ENCODE peak calls at places on chromosomes 5 and 9, in six cellular contexts. T, K, U, L, H and N are unnamed samples. For H4K20me1, the result is how much of the 10 kb centered on the place peaks cover.

GRCh38 chr9:129330711-129331279 is 152.7 kb upstream of the IER5L start:
- DNase-seq in T (peak), K (peak), U (no peak), L (no peak), H (no peak), N (peak)

GRCh38 chr5:81207009-81207408 is 26.1 kb upstream of the CKMT2 start:
- DNase-seq in T (no peak), K (no peak), U (no peak), L (no peak), H (peak), N (peak)

GRCh38 chr5:33662721-33663435 is 222.1 kb downstream of the TARS1 start:
- DNase-seq in T (peak), K (peak), U (peak), L (no peak), H (no peak), N (peak)

GRCh38 chr9:120348951-120349429 is 231.0 kb downstream of the CDK5RAP2 start:
- DNase-seq in T (peak), K (peak), U (peak), L (peak), H (peak), N (peak)

GRCh38 chr5:26662806-26663360 is 375.5 kb downstream of the CDH9 start:
- DNase-seq in T (no peak), K (no peak), U (no peak), L (no peak), H (no peak), N (no peak)

GRCh38 chr5:170892201-170892600 is 30.4 kb downstream of the RANBP17 start:
- DNase-seq in T (peak), K (peak), U (peak), L (peak), H (no peak), N (peak)

GRCh38 chr5:163094492-163095180 is 342.8 kb upstream of the CCNG1 start:
- DNase-seq in T (no peak), K (no peak), U (no peak), L (no peak), H (no peak), N (no peak)

GRCh38 chr9:34328500-34328982 is 527 bp downstream of the KIF24 start:
- DNase-seq in T (peak), K (no peak), U (no peak), L (no peak), H (no peak), N (no peak)

GRCh38 chr9:97559111-97559514 is 57.6 kb downstream of the TMOD1 start:
- DNase-seq in T (no peak), K (no peak), U (no peak), L (no peak), H (no peak), N (peak)

DNA sequence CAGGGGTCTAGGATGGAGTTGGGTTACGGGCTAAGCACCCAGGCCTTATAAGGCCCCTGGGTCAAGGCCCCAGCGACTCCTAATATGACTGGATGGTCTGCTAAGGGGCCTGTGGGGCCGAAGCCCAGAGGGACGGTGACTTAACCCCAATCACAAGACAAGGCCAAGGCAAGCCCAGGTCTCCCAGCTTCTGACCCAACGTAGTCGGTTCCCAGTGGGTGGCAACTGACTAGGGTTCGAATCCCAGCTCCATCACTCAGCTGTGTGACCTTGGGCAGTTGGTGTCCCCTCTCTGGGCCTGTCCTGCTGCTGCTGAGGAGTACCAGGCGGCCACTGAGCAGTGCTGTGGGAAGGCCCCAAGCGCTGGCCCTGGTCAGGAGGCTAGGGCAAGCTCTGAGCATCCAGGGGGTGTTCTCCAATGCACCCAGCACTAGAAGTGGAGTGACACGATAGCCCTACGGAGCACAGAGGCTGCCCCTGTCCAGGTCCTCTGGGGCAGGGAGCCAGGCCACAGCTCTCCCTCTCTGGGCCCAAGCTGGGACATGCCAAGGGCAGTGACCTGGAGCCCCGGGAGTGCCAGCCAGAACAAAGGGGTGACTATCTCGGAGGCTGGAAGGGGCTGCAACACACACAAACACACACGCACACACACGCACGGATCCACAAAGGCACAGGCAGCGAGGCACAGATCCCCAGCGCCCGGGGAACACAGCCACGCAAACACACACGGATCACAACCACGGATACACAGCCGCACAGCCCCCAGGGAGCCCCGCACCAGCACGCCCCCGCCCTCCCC is 512 bp downstream of the AK1 start:
- DNase-seq in T (peak), K (no peak), U (no peak), L (peak), H (no peak), N (peak)
- H2AFZ ChIP-seq in T (peak), K (peak), U (peak), L (peak), H (no peak), N (peak)

DNA sequence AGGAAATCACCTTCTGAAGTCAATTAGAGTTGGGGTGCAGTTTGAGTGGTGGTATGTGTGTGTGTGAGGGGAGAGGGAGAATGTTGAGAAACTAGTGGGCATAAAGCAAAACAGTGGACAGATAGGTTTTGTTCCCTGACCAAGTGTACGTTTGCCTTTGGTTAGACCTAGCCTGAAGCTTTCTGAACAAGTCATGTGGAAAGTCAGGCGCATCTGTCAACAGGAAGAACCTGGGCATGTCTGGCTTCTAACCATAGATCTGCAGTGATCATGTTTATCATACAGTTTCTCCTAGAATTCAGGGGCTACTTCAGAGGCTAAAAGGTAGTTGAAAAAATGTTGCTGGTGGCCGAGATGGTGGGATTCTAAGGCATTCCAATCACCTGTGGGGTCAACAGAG is 143.2 kb upstream of the PCA3 start:
- DNase-seq in T (no peak), K (no peak), U (no peak), L (no peak), H (no peak), N (no peak)
- H3K4me2 ChIP-seq in T (no peak), K (no peak), U (no peak), L (no peak), H (no peak), N (no peak)

GRCh38 chr5:83564069-83564749 is 92.7 kb downstream of the VCAN start:
- DNase-seq in T (peak), K (peak), U (no peak), L (peak), H (no peak), N (peak)
- H4K20me1 ChIP-seq in T (under half), K (under half), U (under half), L (under half), H (under half), N (under half)

GRCh38 chr9:33044162-33044673 is 19.1 kb downstream of the DNAJA1 start:
- DNase-seq in T (peak), K (peak), U (peak), L (peak), H (peak), N (peak)
- H2AFZ ChIP-seq in T (peak), K (peak), U (peak), L (peak), H (no peak), N (peak)